ENCODE peak calls at places on chromosomes 5 and 9, in nine cellular contexts. One of them, this sample, is unnamed.

GRCh38 chr9:36584626-36585460 is 12.1 kb downstream of the MELK start:
- DNase-seq in astrocyte of the cerebellum: no peak
- DNase-seq in Caco-2: peak; percentile 24
- DNase-seq in mesothelial cell of epicardium: no peak
- DNase-seq in esophagus squamous epithelium: no peak
- DNase-seq in H9: no peak
- DNase-seq in HFFc6: peak; percentile 86
- DNase-seq in astrocyte of the spinal cord: peak; percentile 77
- DNase-seq in choroid plexus epithelial cell: no peak
- DNase-seq in this sample: no peak

GRCh38 chr5:40292006-40292405 is 387.7 kb upstream of the PTGER4 start:
- DNase-seq in astrocyte of the cerebellum: no peak
- DNase-seq in Caco-2: no peak
- DNase-seq in mesothelial cell of epicardium: no peak
- DNase-seq in esophagus squamous epithelium: no peak
- DNase-seq in H9: no peak
- DNase-seq in HFFc6: no peak
- DNase-seq in astrocyte of the spinal cord: no peak
- DNase-seq in choroid plexus epithelial cell: no peak
- DNase-seq in this sample: no peak

GRCh38 chr5:151448038-151448985 is 909 bp downstream of the SLC36A1 start:
- DNase-seq in astrocyte of the cerebellum: no peak
- DNase-seq in Caco-2: peak; percentile 53
- DNase-seq in mesothelial cell of epicardium: peak; percentile 41
- DNase-seq in esophagus squamous epithelium: no peak
- DNase-seq in H9: peak; percentile 62
- DNase-seq in HFFc6: no peak
- DNase-seq in astrocyte of the spinal cord: no peak
- DNase-seq in choroid plexus epithelial cell: peak; percentile 16
- DNase-seq in this sample: no peak

GRCh38 chr9:34589656-34590375 is at the start of gene CNTFR:
- DNase-seq in astrocyte of the cerebellum: no peak
- DNase-seq in Caco-2: peak; percentile 26
- DNase-seq in mesothelial cell of epicardium: peak; percentile 62
- DNase-seq in esophagus squamous epithelium: no peak
- DNase-seq in H9: no peak
- DNase-seq in HFFc6: no peak
- DNase-seq in astrocyte of the spinal cord: no peak
- DNase-seq in choroid plexus epithelial cell: no peak
- DNase-seq in this sample: no peak

GRCh38 chr5:151966046-151966445 is 41.4 kb upstream of the GLRA1 start:
- DNase-seq in astrocyte of the cerebellum: no peak
- DNase-seq in Caco-2: no peak
- DNase-seq in mesothelial cell of epicardium: no peak
- DNase-seq in esophagus squamous epithelium: no peak
- DNase-seq in H9: no peak
- DNase-seq in HFFc6: no peak
- DNase-seq in astrocyte of the spinal cord: no peak
- DNase-seq in choroid plexus epithelial cell: no peak
- DNase-seq in this sample: no peak

GRCh38 chr5:93477791-93478190 is 103.2 kb downstream of the NR2F1-AS1 start:
- DNase-seq in astrocyte of the cerebellum: no peak
- DNase-seq in Caco-2: no peak
- DNase-seq in mesothelial cell of epicardium: no peak
- DNase-seq in esophagus squamous epithelium: no peak
- DNase-seq in H9: no peak
- DNase-seq in HFFc6: no peak
- DNase-seq in astrocyte of the spinal cord: no peak
- DNase-seq in choroid plexus epithelial cell: no peak
- DNase-seq in this sample: no peak

GRCh38 chr5:172229904-172230303 is 35.9 kb downstream of the EFCAB9 start:
- DNase-seq in astrocyte of the cerebellum: no peak
- DNase-seq in Caco-2: no peak
- DNase-seq in mesothelial cell of epicardium: no peak
- DNase-seq in esophagus squamous epithelium: no peak
- DNase-seq in H9: no peak
- DNase-seq in HFFc6: no peak
- DNase-seq in astrocyte of the spinal cord: no peak
- DNase-seq in choroid plexus epithelial cell: peak; percentile 10
- DNase-seq in this sample: no peak

GRCh38 chr9:81829201-81829882 is 98.9 kb upstream of the SPATA31D4 start:
- DNase-seq in astrocyte of the cerebellum: no peak
- DNase-seq in Caco-2: no peak
- DNase-seq in mesothelial cell of epicardium: no peak
- DNase-seq in esophagus squamous epithelium: no peak
- DNase-seq in H9: no peak
- DNase-seq in HFFc6: no peak
- DNase-seq in astrocyte of the spinal cord: no peak
- DNase-seq in choroid plexus epithelial cell: peak; percentile 36
- DNase-seq in this sample: no peak

GRCh38 chr5:83552275-83552674 is 80.7 kb downstream of the VCAN start:
- DNase-seq in astrocyte of the cerebellum: no peak
- DNase-seq in Caco-2: no peak
- DNase-seq in mesothelial cell of epicardium: no peak
- DNase-seq in esophagus squamous epithelium: no peak
- DNase-seq in H9: no peak
- DNase-seq in HFFc6: no peak
- DNase-seq in astrocyte of the spinal cord: no peak
- DNase-seq in choroid plexus epithelial cell: no peak
- DNase-seq in this sample: no peak

GRCh38 chr9:124320062-124320973 is 62.6 kb downstream of the NEK6 start:
- DNase-seq in astrocyte of the cerebellum: peak; percentile 33
- DNase-seq in Caco-2: peak; percentile 80
- DNase-seq in mesothelial cell of epicardium: peak; percentile 69
- DNase-seq in esophagus squamous epithelium: no peak
- DNase-seq in H9: peak; percentile 84
- DNase-seq in HFFc6: peak; percentile 40
- DNase-seq in astrocyte of the spinal cord: peak; percentile 40
- DNase-seq in choroid plexus epithelial cell: peak; percentile 71
- DNase-seq in this sample: peak; percentile 79

GRCh38 chr9:137358126-137358525 is 56.1 kb upstream of the NRARP start:
- DNase-seq in astrocyte of the cerebellum: no peak
- DNase-seq in Caco-2: no peak
- DNase-seq in mesothelial cell of epicardium: no peak
- DNase-seq in esophagus squamous epithelium: no peak
- DNase-seq in H9: no peak
- DNase-seq in HFFc6: no peak
- DNase-seq in astrocyte of the spinal cord: no peak
- DNase-seq in choroid plexus epithelial cell: no peak
- DNase-seq in this sample: no peak

GRCh38 chr5:432201-432927 is 10.6 kb upstream of the EXOC3 start:
- DNase-seq in astrocyte of the cerebellum: no peak
- DNase-seq in Caco-2: no peak
- DNase-seq in mesothelial cell of epicardium: peak; percentile 32
- DNase-seq in esophagus squamous epithelium: no peak
- DNase-seq in H9: no peak
- DNase-seq in HFFc6: no peak
- DNase-seq in astrocyte of the spinal cord: no peak
- DNase-seq in choroid plexus epithelial cell: no peak
- DNase-seq in this sample: no peak

GRCh38 chr5:116472274-116472673 is 102.3 kb downstream of the SEMA6A start:
- DNase-seq in astrocyte of the cerebellum: no peak
- DNase-seq in Caco-2: peak; percentile 10
- DNase-seq in mesothelial cell of epicardium: no peak
- DNase-seq in esophagus squamous epithelium: no peak
- DNase-seq in H9: no peak
- DNase-seq in HFFc6: no peak
- DNase-seq in astrocyte of the spinal cord: no peak
- DNase-seq in choroid plexus epithelial cell: no peak
- DNase-seq in this sample: no peak
- TF ChIP-seq CTCF in astrocyte of the cerebellum: no peak
- TF ChIP-seq CTCF in Caco-2: peak; percentile 39
- TF ChIP-seq CTCF in mesothelial cell of epicardium: peak; percentile 12
- TF ChIP-seq CTCF in esophagus squamous epithelium: no peak
- TF ChIP-seq CTCF in H9: no peak
- TF ChIP-seq CTCF in HFFc6: peak; percentile 7
- TF ChIP-seq CTCF in astrocyte of the spinal cord: no peak
- TF ChIP-seq CTCF in choroid plexus epithelial cell: no peak
- TF ChIP-seq CTCF in this sample: no peak

GRCh38 chr9:75624984-75625383 is 265.5 kb upstream of the PCSK5 start:
- DNase-seq in astrocyte of the cerebellum: no peak
- DNase-seq in Caco-2: no peak
- DNase-seq in mesothelial cell of epicardium: no peak
- DNase-seq in esophagus squamous epithelium: no peak
- DNase-seq in H9: no peak
- DNase-seq in HFFc6: no peak
- DNase-seq in astrocyte of the spinal cord: no peak
- DNase-seq in choroid plexus epithelial cell: no peak
- DNase-seq in this sample: no peak

GRCh38 chr9:75628952-75629351 is 261.5 kb upstream of the PCSK5 start:
- DNase-seq in astrocyte of the cerebellum: no peak
- DNase-seq in Caco-2: no peak
- DNase-seq in mesothelial cell of epicardium: no peak
- DNase-seq in esophagus squamous epithelium: no peak
- DNase-seq in H9: no peak
- DNase-seq in HFFc6: no peak
- DNase-seq in astrocyte of the spinal cord: no peak
- DNase-seq in choroid plexus epithelial cell: no peak
- DNase-seq in this sample: no peak

GRCh38 chr9:75626860-75627259 is 263.6 kb upstream of the PCSK5 start:
- DNase-seq in astrocyte of the cerebellum: no peak
- DNase-seq in Caco-2: no peak
- DNase-seq in mesothelial cell of epicardium: no peak
- DNase-seq in esophagus squamous epithelium: no peak
- DNase-seq in H9: no peak
- DNase-seq in HFFc6: no peak
- DNase-seq in astrocyte of the spinal cord: peak; percentile 6
- DNase-seq in choroid plexus epithelial cell: peak; percentile 13
- DNase-seq in this sample: no peak

GRCh38 chr9:75623462-75623861 is 267.0 kb upstream of the PCSK5 start:
- DNase-seq in astrocyte of the cerebellum: no peak
- DNase-seq in Caco-2: no peak
- DNase-seq in mesothelial cell of epicardium: no peak
- DNase-seq in esophagus squamous epithelium: no peak
- DNase-seq in H9: no peak
- DNase-seq in HFFc6: no peak
- DNase-seq in astrocyte of the spinal cord: no peak
- DNase-seq in choroid plexus epithelial cell: peak; percentile 5
- DNase-seq in this sample: no peak
- TF ChIP-seq CTCF in astrocyte of the cerebellum: no peak
- TF ChIP-seq CTCF in Caco-2: no peak
- TF ChIP-seq CTCF in mesothelial cell of epicardium: no peak
- TF ChIP-seq CTCF in esophagus squamous epithelium: no peak
- TF ChIP-seq CTCF in H9: no peak
- TF ChIP-seq CTCF in HFFc6: no peak
- TF ChIP-seq CTCF in astrocyte of the spinal cord: no peak
- TF ChIP-seq CTCF in choroid plexus epithelial cell: no peak
- TF ChIP-seq CTCF in this sample: no peak

GRCh38 chr9:136186386-136186785 is 18.5 kb downstream of the LHX3 start:
- DNase-seq in astrocyte of the cerebellum: no peak
- DNase-seq in Caco-2: no peak
- DNase-seq in mesothelial cell of epicardium: no peak
- DNase-seq in esophagus squamous epithelium: no peak
- DNase-seq in H9: no peak
- DNase-seq in HFFc6: no peak
- DNase-seq in astrocyte of the spinal cord: no peak
- DNase-seq in choroid plexus epithelial cell: no peak
- DNase-seq in this sample: no peak

GRCh38 chr9:136182850-136183422 is 22.0 kb downstream of the LHX3 start:
- DNase-seq in astrocyte of the cerebellum: no peak
- DNase-seq in Caco-2: no peak
- DNase-seq in mesothelial cell of epicardium: no peak
- DNase-seq in esophagus squamous epithelium: no peak
- DNase-seq in H9: no peak
- DNase-seq in HFFc6: no peak
- DNase-seq in astrocyte of the spinal cord: no peak
- DNase-seq in choroid plexus epithelial cell: no peak
- DNase-seq in this sample: no peak

GRCh38 chr9:136185596-136185995 is 19.3 kb downstream of the LHX3 start:
- DNase-seq in astrocyte of the cerebellum: no peak
- DNase-seq in Caco-2: no peak
- DNase-seq in mesothelial cell of epicardium: no peak
- DNase-seq in esophagus squamous epithelium: no peak
- DNase-seq in H9: no peak
- DNase-seq in HFFc6: no peak
- DNase-seq in astrocyte of the spinal cord: no peak
- DNase-seq in choroid plexus epithelial cell: no peak
- DNase-seq in this sample: no peak

GRCh38 chr9:136187197-136187596 is 17.7 kb downstream of the LHX3 start:
- DNase-seq in astrocyte of the cerebellum: no peak
- DNase-seq in Caco-2: no peak
- DNase-seq in mesothelial cell of epicardium: no peak
- DNase-seq in esophagus squamous epithelium: no peak
- DNase-seq in H9: no peak
- DNase-seq in HFFc6: no peak
- DNase-seq in astrocyte of the spinal cord: no peak
- DNase-seq in choroid plexus epithelial cell: no peak
- DNase-seq in this sample: no peak

DNA sequence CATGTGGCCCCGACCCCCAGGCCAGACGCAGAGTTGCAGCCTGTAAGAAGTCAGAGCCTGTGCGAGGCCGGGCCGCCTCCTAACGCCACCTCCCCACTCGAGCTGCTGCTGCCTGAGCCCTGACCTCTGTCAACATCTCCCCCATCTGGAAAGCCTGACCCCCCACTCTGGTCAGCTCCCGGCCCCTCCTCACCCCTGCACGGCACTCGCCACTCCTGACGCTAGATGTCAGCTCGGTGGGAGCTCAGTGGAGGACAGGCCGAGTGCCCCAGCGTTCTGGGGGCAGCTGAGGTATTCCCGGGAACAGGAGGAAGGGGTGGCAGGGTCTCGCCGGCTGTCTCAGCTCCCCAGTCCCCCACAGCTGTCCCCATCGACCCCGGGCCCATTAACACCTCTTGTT is 19.9 kb downstream of the LHX3 start:
- DNase-seq in astrocyte of the cerebellum: no peak
- DNase-seq in Caco-2: no peak
- DNase-seq in mesothelial cell of epicardium: no peak
- DNase-seq in esophagus squamous epithelium: no peak
- DNase-seq in H9: no peak
- DNase-seq in HFFc6: no peak
- DNase-seq in astrocyte of the spinal cord: no peak
- DNase-seq in choroid plexus epithelial cell: no peak
- DNase-seq in this sample: no peak
- TF ChIP-seq CTCF in astrocyte of the cerebellum: no peak
- TF ChIP-seq CTCF in Caco-2: no peak
- TF ChIP-seq CTCF in mesothelial cell of epicardium: no peak
- TF ChIP-seq CTCF in esophagus squamous epithelium: no peak
- TF ChIP-seq CTCF in H9: no peak
- TF ChIP-seq CTCF in HFFc6: no peak
- TF ChIP-seq CTCF in astrocyte of the spinal cord: no peak
- TF ChIP-seq CTCF in choroid plexus epithelial cell: no peak
- TF ChIP-seq CTCF in this sample: no peak

DNA sequence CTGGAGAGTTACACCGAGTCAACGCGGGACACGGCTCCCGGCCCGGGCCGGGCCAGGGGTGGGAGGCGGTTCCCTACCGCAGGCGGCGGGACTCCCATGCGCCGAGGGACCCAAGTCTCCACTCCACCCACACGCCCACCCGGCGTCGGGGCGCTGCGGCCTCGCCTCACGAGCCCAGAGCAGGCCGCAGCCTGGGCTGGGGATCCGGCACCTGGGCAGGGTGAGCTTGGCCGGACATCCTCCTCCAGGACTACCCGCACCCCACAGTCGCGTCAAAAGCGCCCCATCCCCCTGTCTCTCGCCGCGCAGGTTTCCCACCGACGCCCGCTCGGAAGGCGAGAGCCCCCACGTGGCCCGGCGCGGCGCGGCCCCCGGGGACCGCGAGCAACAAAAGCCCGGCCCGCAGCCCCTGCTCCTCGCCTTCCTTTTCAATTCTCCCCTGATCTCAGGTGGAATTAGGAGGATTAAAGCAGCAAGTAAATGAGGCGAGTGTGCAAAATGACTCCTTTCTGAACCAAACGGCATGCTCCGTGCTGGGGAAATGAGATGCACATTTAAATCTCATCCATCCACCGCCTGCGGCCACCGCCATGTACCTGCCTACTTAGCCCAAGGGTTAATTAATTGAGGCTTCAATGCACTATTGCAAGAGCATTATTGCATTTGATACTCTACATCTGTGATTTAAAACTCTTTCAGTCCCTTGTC is 196.6 kb upstream of the TBCA start:
- DNase-seq in astrocyte of the cerebellum: no peak
- DNase-seq in Caco-2: no peak
- DNase-seq in mesothelial cell of epicardium: peak; percentile 46
- DNase-seq in esophagus squamous epithelium: no peak
- DNase-seq in H9: no peak
- DNase-seq in HFFc6: no peak
- DNase-seq in astrocyte of the spinal cord: no peak
- DNase-seq in choroid plexus epithelial cell: no peak
- DNase-seq in this sample: peak; percentile 63
- TF ChIP-seq CTCF in astrocyte of the cerebellum: peak; percentile 26
- TF ChIP-seq CTCF in Caco-2: no peak
- TF ChIP-seq CTCF in mesothelial cell of epicardium: no peak
- TF ChIP-seq CTCF in esophagus squamous epithelium: no peak
- TF ChIP-seq CTCF in H9: no peak
- TF ChIP-seq CTCF in HFFc6: peak; percentile 20
- TF ChIP-seq CTCF in astrocyte of the spinal cord: peak; percentile 12
- TF ChIP-seq CTCF in choroid plexus epithelial cell: no peak
- TF ChIP-seq CTCF in this sample: peak; percentile 47

This sample was measured in GM10248.